ENCODE peak calls at places on chromosomes 3 and 15, in seven cellular contexts. E is Ammon's horn, N is H9, H is renal cortical epithelial cell, A is mesendoderm, W is AG08395, P is D341Med. Z is an unnamed sample.

GRCh38 chr15:67101981-67102929 is 36.9 kb downstream of the SMAD3 start:
- DNase-seq in A (no peak), P (no peak), W (peak), N (no peak), H (peak), E (no peak), Z (no peak)

GRCh38 chr15:27271258-27271657 is 300.3 kb downstream of the GABRG3 start:
- DNase-seq in W (no peak), E (no peak), N (peak), P (no peak), A (no peak), H (no peak), Z (no peak)

GRCh38 chr3:127457094-127457475 is 133.4 kb downstream of the TPRA1 start:
- DNase-seq in W (peak), N (peak), A (peak), H (peak), E (peak), P (no peak), Z (no peak)

GRCh38 chr3:21294768-21295167 is 456.2 kb downstream of the ZNF385D start:
- DNase-seq in E (no peak), N (no peak), A (no peak), H (peak), P (no peak), W (peak), Z (no peak)

GRCh38 chr15:87369269-87369668 is 887.3 kb downstream of the NTRK3 start:
- DNase-seq in P (no peak), H (peak), N (no peak), W (peak), E (no peak), A (peak), Z (no peak)

GRCh38 chr3:140704733-140705132 is 26.9 kb downstream of the TRIM42 start:
- DNase-seq in W (no peak), H (no peak), N (no peak), A (no peak), E (no peak), P (no peak), Z (no peak)

GRCh38 chr3:99895706-99896441 is 78.2 kb downstream of the CMSS1 start:
- DNase-seq in N (no peak), E (no peak), W (peak), P (no peak), A (peak), H (peak), Z (no peak)

GRCh38 chr3:44993471-44994205 is 17.6 kb downstream of the EXOSC7 start:
- DNase-seq in H (peak), A (peak), E (no peak), W (peak), P (no peak), N (no peak), Z (no peak)

GRCh38 chr3:189389346-189389745 is 217.6 kb downstream of the TPRG1 start:
- DNase-seq in N (no peak), W (no peak), E (no peak), H (peak), A (no peak), P (no peak), Z (no peak)

GRCh38 chr3:159130108-159130507 is 328.3 kb downstream of the MFSD1 start:
- DNase-seq in W (no peak), N (peak), A (peak), H (no peak), E (no peak), P (no peak), Z (no peak)

GRCh38 chr3:16140116-16140893 is 34.2 kb upstream of the GALNT15 start:
- DNase-seq in E (peak), P (no peak), W (peak), N (no peak), A (no peak), H (peak), Z (no peak)

GRCh38 chr3:43061101-43061895 is 44.6 kb downstream of the POMGNT2 start:
- DNase-seq in W (no peak), A (peak), N (no peak), H (no peak), P (no peak), E (no peak), Z (no peak)

GRCh38 chr15:70048578-70048977 is 49.1 kb downstream of the TLE3 start:
- DNase-seq in P (no peak), E (no peak), A (no peak), W (no peak), N (no peak), H (no peak), Z (no peak)

GRCh38 chr15:62337934-62338333 is 172.8 kb upstream of the C2CD4B start:
- DNase-seq in P (no peak), W (no peak), H (peak), A (no peak), N (no peak), E (no peak), Z (no peak)

GRCh38 chr3:168312991-168313390 is 217.3 kb upstream of the GOLIM4 start:
- DNase-seq in N (no peak), E (no peak), W (no peak), P (no peak), A (no peak), H (no peak), Z (no peak)

Z was measured in CD4-positive, CD25-positive, alpha-beta regulatory T cell.